ENCODE peak calls at places on chromosomes 6 and 20, in four cellular contexts. P is HAP-1, I is SK-N-SH, O is right atrium auricular region. K is an unnamed sample.

GRCh38 chr6:33160728-33161323 is 31.4 kb downstream of the COL11A2 start:
- DNase-seq in I (peak; percentile 21), O (no peak), P (peak; percentile 37), K (peak; percentile 52)

GRCh38 chr6:32069878-32070515 is 31.8 kb downstream of the CYP21A2 start:
- DNase-seq in P (no peak), I (no peak), O (no peak), K (no peak)

GRCh38 chr6:156879235-156879995 is 102.2 kb downstream of the ARID1B start:
- DNase-seq in O (no peak), I (no peak), P (no peak), K (no peak)

GRCh38 chr20:50468378-50468798 is 41.8 kb upstream of the PTPN1 start:
- DNase-seq in I (no peak), P (no peak), O (no peak), K (no peak)

GRCh38 chr6:129248976-129249375 is 366.0 kb downstream of the LAMA2 start:
- DNase-seq in P (no peak), I (no peak), O (no peak), K (peak; percentile 13)

GRCh38 chr6:129890164-129890563 is 29.0 kb upstream of the TMEM244 start:
- DNase-seq in O (no peak), I (no peak), P (no peak), K (no peak)

GRCh38 chr20:23061713-23062561 is 12.5 kb upstream of the THBD start:
- DNase-seq in I (no peak), P (no peak), O (peak; percentile 84), K (no peak)

GRCh38 chr20:57808266-57808866 is 98.6 kb upstream of the PMEPA1 start:
- DNase-seq in P (no peak), O (no peak), I (no peak), K (no peak)

GRCh38 chr6:160428069-160428430 is 79.9 kb downstream of the SLC22A3 start:
- DNase-seq in I (no peak), P (no peak), O (no peak), K (no peak)

GRCh38 chr6:29227235-29227634 is 56.5 kb downstream of the OR2J2 start:
- DNase-seq in O (no peak), I (no peak), P (no peak), K (no peak)

GRCh38 chr6:63014290-63014689 is 197.0 kb upstream of the FKBP1C start:
- DNase-seq in P (no peak), O (no peak), I (no peak), K (no peak)

GRCh38 chr6:80197474-80197873 is 91.0 kb downstream of the BCKDHB start:
- DNase-seq in O (no peak), P (no peak), I (no peak), K (no peak)

GRCh38 chr6:137647762-137648412 is 153.7 kb upstream of the OLIG3 start:
- DNase-seq in P (no peak), I (no peak), O (no peak), K (no peak)

GRCh38 chr6:72446427-72446826 is 175.4 kb upstream of the KCNQ5 start:
- DNase-seq in O (no peak), P (no peak), I (no peak), K (no peak)

GRCh38 chr20:35734777-35735649 is 7.0 kb downstream of the RBM39 start:
- DNase-seq in I (no peak), O (no peak), P (no peak), K (no peak)

GRCh38 chr6:42403415-42403814 is 48.3 kb downstream of the TRERF1 start:
- DNase-seq in P (peak; percentile 11), I (no peak), O (no peak), K (no peak)

GRCh38 chr6:44342052-44342451 is 398 bp upstream of the SPATS1 start:
- DNase-seq in I (peak; percentile 71), O (no peak), P (no peak), K (no peak)

GRCh38 chr20:4645621-4646020 is 76.1 kb upstream of the PRND start:
- DNase-seq in I (no peak), P (no peak), O (no peak), K (no peak)

GRCh38 chr20:41011551-41012067 is 17.0 kb upstream of the TOP1 start:
- DNase-seq in P (no peak), I (no peak), O (no peak), K (no peak)

GRCh38 chr20:47985092-47985850 is 200.0 kb upstream of the SULF2 start:
- DNase-seq in I (no peak), P (peak; percentile 57), O (no peak), K (no peak)

GRCh38 chr6:30726506-30727413 is 6.6 kb downstream of the TUBB start:
- DNase-seq in I (no peak), P (peak; percentile 21), O (no peak), K (no peak)

GRCh38 chr20:57589123-57589727 is 28.3 kb downstream of the PCK1 start:
- DNase-seq in P (no peak), O (no peak), I (no peak), K (no peak)

GRCh38 chr6:139262519-139263300 is 29.1 kb downstream of the TXLNB start:
- DNase-seq in O (no peak), P (no peak), I (no peak), K (no peak)

GRCh38 chr6:13614126-13614925 is 809 bp upstream of the NOL7 start:
- DNase-seq in P (peak; percentile 67), I (peak; percentile 73), O (peak; percentile 65), K (peak; percentile 79)

GRCh38 chr6:18102783-18103509 is 19.5 kb downstream of the NHLRC1 start:
- DNase-seq in P (no peak), I (no peak), O (no peak), K (no peak)

GRCh38 chr6:96394727-96395126 is 126.9 kb upstream of the UFL1 start:
- DNase-seq in O (no peak), I (peak; percentile 26), P (peak; percentile 18), K (peak; percentile 21)

GRCh38 chr6:41191569-41191968 is 9.4 kb downstream of the TREML2 start:
- DNase-seq in P (peak; percentile 48), I (peak; percentile 48), O (peak; percentile 21), K (peak; percentile 65)

GRCh38 chr6:52243282-52243893 is 912 bp downstream of the IL17F start:
- DNase-seq in P (no peak), I (no peak), O (no peak), K (no peak)

GRCh38 chr6:11143394-11144371 is 32.2 kb upstream of the ERVFRD-1 start:
- DNase-seq in P (no peak), I (no peak), O (peak; percentile 90), K (no peak)

GRCh38 chr20:46427384-46427783 is 21.0 kb upstream of the ELMO2 start:
- DNase-seq in O (no peak), P (no peak), I (no peak), K (no peak)

GRCh38 chr6:166932616-166933015 is 23.7 kb downstream of the RNASET2 start:
- DNase-seq in P (no peak), O (no peak), I (no peak), K (no peak)

GRCh38 chr20:49572857-49573256 is 4.9 kb upstream of the PTGIS start:
- DNase-seq in P (no peak), O (peak; percentile 57), I (no peak), K (no peak)

GRCh38 chr6:43898358-43899131 is 128.5 kb downstream of the VEGFA start:
- DNase-seq in I (no peak), P (no peak), O (no peak), K (no peak)

GRCh38 chr6:165725201-165725600 is 62.2 kb upstream of the PDE10A start:
- DNase-seq in I (no peak), O (no peak), P (no peak), K (no peak)

GRCh38 chr6:160999508-160999907 is 7.9 kb downstream of the MAP3K4 start:
- DNase-seq in I (no peak), P (no peak), O (no peak), K (peak; percentile 73)

GRCh38 chr20:20561172-20561571 is 151.3 kb downstream of the RALGAPA2 start:
- DNase-seq in P (no peak), I (no peak), O (no peak), K (no peak)

GRCh38 chr6:41638002-41638800 is at the start of gene MDFI:
- DNase-seq in I (peak; percentile 87), P (peak; percentile 84), O (no peak), K (peak; percentile 89)

GRCh38 chr6:30013296-30013922 is 47.7 kb upstream of the POLR1H start:
- DNase-seq in O (no peak), I (peak; percentile 64), P (peak; percentile 27), K (peak; percentile 64)

GRCh38 chr20:32031007-32031958 is 20.8 kb upstream of the HCK start:
- DNase-seq in O (peak; percentile 71), I (peak; percentile 89), P (peak; percentile 95), K (peak; percentile 96)
- H3K4me3 ChIP-seq in O (peak overlapping the region; percentile 35), I (peak overlapping the region; percentile 34), P (peak overlapping the region; percentile 8), K (no peak overlapping the region)

GRCh38 chr6:143872211-143872610 is 7.9 kb downstream of the ZC2HC1B start:
- DNase-seq in O (no peak), I (no peak), P (no peak), K (no peak)
- H3K4me3 ChIP-seq in O (no peak overlapping the region), I (no peak overlapping the region), P (no peak overlapping the region), K (no peak overlapping the region)

GRCh38 chr6:158313989-158314388 is 1.7 kb downstream of the TULP4 start:
- DNase-seq in P (no peak), O (no peak), I (no peak), K (peak; percentile 30)
- H3K4me3 ChIP-seq in P (no peak overlapping the region), O (no peak overlapping the region), I (no peak overlapping the region), K (no peak overlapping the region)

GRCh38 chr6:111793711-111794111 is 79.5 kb downstream of the FYN start:
- DNase-seq in P (no peak), I (no peak), O (no peak), K (no peak)

GRCh38 chr6:111792241-111792640 is 81.0 kb downstream of the FYN start:
- DNase-seq in O (no peak), P (no peak), I (no peak), K (no peak)

GRCh38 chr6:111791415-111791814 is 81.8 kb downstream of the FYN start:
- DNase-seq in I (no peak), O (no peak), P (no peak), K (no peak)

GRCh38 chr6:111794300-111794699 is 79.0 kb downstream of the FYN start:
- DNase-seq in I (no peak), P (no peak), O (no peak), K (no peak)

DNA sequence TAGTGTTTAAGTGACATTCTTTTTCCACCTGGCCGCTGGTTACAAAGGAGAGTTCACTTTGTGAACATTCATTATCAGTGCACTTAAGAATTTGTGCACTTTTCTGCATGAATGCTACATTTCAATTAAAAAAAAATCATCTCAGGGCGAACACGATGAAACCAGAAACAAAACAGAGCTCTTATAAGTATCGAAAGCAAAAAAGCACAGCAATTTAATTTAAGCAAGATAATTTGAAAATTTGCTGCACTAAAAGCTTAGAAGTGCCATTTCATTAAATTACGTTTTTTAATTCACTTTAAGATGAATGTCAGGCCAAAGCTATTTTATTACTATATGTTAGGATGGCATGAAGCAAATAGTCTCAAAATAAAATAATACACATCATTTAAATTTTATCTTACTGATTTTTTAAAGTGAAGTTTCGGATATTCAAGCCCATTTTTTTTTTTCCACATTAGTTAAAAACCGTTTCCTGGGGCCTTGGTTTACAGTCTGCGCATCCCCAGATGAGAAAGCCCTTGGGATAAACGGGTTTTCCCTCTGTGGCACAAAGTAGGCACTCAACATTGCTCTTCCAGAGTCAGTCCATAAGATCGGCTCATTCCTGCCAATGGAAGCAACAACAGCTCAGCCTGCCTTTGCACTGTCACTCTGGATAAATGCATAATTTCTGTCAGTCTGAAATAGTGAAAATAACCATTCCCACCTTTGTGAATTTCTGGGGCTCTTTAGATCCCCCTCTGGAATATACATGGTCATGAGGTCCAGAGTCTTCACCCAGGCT is 80.1 kb downstream of the FYN start:
- DNase-seq in P (no peak), O (no peak), I (no peak), K (no peak)
- H3K4me3 ChIP-seq in P (no peak overlapping the region), O (no peak overlapping the region), I (no peak overlapping the region), K (no peak overlapping the region)

K was measured in WERI-Rb-1.